ENCODE peak calls at places on chromosomes 12 and 14, in nine cellular contexts. L is thoracic aorta, C is PC-3, W is astrocyte, J is prostate gland, Y is stomach, I is upper lobe of left lung, F is heart left ventricle, X is GM23338. A is an unnamed sample. For H3K4me1, the result is how much of the 10 kb centered on the place peaks cover.

GRCh38 chr12:96053476-96054261 is 18.3 kb upstream of the LTA4H start:
- DNase-seq in X (no peak), J (no peak), I (no peak), W (no peak), Y (no peak), L (no peak), C (no peak), F (no peak), A (no peak)

GRCh38 chr12:124683725-124684124 is 116.3 kb upstream of the NCOR2 start:
- DNase-seq in X (no peak), Y (no peak), C (no peak), W (no peak), L (no peak), F (peak), I (no peak), J (no peak), A (no peak)

GRCh38 chr12:57739914-57740538 is 1.5 kb upstream of the AGAP2 start:
- DNase-seq in I (no peak), Y (no peak), C (no peak), J (no peak), W (no peak), L (no peak), F (no peak), X (no peak), A (no peak)

GRCh38 chr14:101220921-101221510 is 317.5 kb upstream of the RTL1 start:
- DNase-seq in I (no peak), J (no peak), F (no peak), L (no peak), X (no peak), Y (no peak), W (no peak), C (no peak), A (no peak)

GRCh38 chr12:121849660-121850059 is 9.0 kb downstream of the HPD start:
- DNase-seq in I (no peak), F (no peak), J (no peak), C (no peak), W (no peak), X (peak), Y (no peak), L (no peak), A (no peak)

GRCh38 chr12:52045794-52046199 is 5.4 kb upstream of the NR4A1 start:
- DNase-seq in Y (peak), I (peak), L (no peak), J (no peak), C (no peak), F (peak), X (no peak), W (no peak), A (peak)

GRCh38 chr14:22979748-22980392 is 2.5 kb downstream of the AJUBA start:
- DNase-seq in I (no peak), J (no peak), W (no peak), C (no peak), F (no peak), L (no peak), X (no peak), Y (no peak), A (no peak)

GRCh38 chr12:123264642-123265041 is 7.0 kb downstream of the CDK2AP1 start:
- DNase-seq in F (no peak), L (no peak), W (no peak), J (no peak), X (peak), C (no peak), Y (no peak), I (no peak), A (no peak)

GRCh38 chr12:116924558-116925453 is 14.1 kb downstream of the FBXW8 start:
- DNase-seq in L (no peak), I (no peak), F (no peak), C (peak), W (peak), J (no peak), Y (no peak), X (no peak), A (no peak)

GRCh38 chr12:120830052-120830940 is 73.9 kb downstream of the SPPL3 start:
- DNase-seq in C (no peak), X (no peak), J (no peak), L (no peak), I (no peak), W (no peak), Y (no peak), F (no peak), A (no peak)

GRCh38 chr14:102711946-102712345 is 65.3 kb upstream of the TRAF3 start:
- DNase-seq in J (no peak), Y (no peak), X (no peak), C (no peak), F (no peak), W (no peak), I (no peak), L (no peak), A (no peak)

GRCh38 chr14:69346710-69347109 is 51.4 kb downstream of the ERH start:
- DNase-seq in W (no peak), X (peak), Y (peak), L (no peak), F (no peak), C (peak), J (no peak), I (no peak), A (peak)

GRCh38 chr14:68984686-68985085 is 5.6 kb upstream of the ACTN1 start:
- DNase-seq in L (no peak), Y (no peak), F (no peak), I (no peak), W (no peak), C (no peak), X (no peak), J (no peak), A (no peak)

GRCh38 chr12:108307006-108307405 is 32.1 kb downstream of the CMKLR1 start:
- DNase-seq in C (no peak), W (peak), J (no peak), I (no peak), F (no peak), Y (no peak), X (no peak), L (no peak), A (no peak)

GRCh38 chr12:34604631-34605509 is 582.6 kb downstream of the ALG10 start:
- DNase-seq in F (no peak), X (no peak), J (no peak), I (no peak), L (no peak), C (no peak), W (no peak), Y (no peak), A (no peak)

GRCh38 chr12:67531519-67531918 is 117.0 kb upstream of the DYRK2 start:
- DNase-seq in I (no peak), J (no peak), F (no peak), W (peak), C (no peak), Y (no peak), X (no peak), L (no peak), A (no peak)

GRCh38 chr14:44316647-44317432 is 190.2 kb downstream of the FSCB start:
- DNase-seq in W (peak), X (no peak), F (no peak), Y (no peak), J (no peak), L (no peak), I (no peak), C (peak), A (no peak)

GRCh38 chr12:88309546-88309945 is 167.4 kb downstream of the TMTC3 start:
- DNase-seq in L (no peak), F (no peak), C (peak), J (no peak), W (peak), I (no peak), X (no peak), Y (no peak), A (no peak)

GRCh38 chr12:117430246-117430645 is 68.8 kb upstream of the NOS1 start:
- DNase-seq in I (no peak), L (no peak), Y (no peak), C (no peak), X (no peak), J (no peak), F (no peak), W (no peak), A (no peak)

GRCh38 chr14:65015391-65015790 is 28.7 kb downstream of the FNTB start:
- DNase-seq in Y (no peak), F (no peak), I (no peak), W (no peak), L (no peak), J (peak), X (no peak), C (no peak), A (no peak)

GRCh38 chr12:79549531-79550271 is 141.1 kb downstream of the PAWR start:
- DNase-seq in X (no peak), C (no peak), W (peak), J (no peak), L (no peak), F (no peak), I (no peak), Y (no peak), A (no peak)

GRCh38 chr12:51848843-51849735 is 571 bp upstream of the FIGNL2 start:
- DNase-seq in X (peak), C (no peak), W (no peak), F (peak), I (no peak), J (no peak), Y (no peak), L (no peak), A (peak)

GRCh38 chr12:78645956-78646355 is 218.6 kb upstream of the SYT1 start:
- DNase-seq in I (no peak), J (no peak), W (no peak), X (no peak), F (no peak), Y (no peak), L (no peak), C (no peak), A (no peak)

GRCh38 chr14:40204441-40205175 is 772.4 kb upstream of the FBXO33 start:
- DNase-seq in F (no peak), X (peak), W (no peak), C (no peak), I (no peak), L (no peak), Y (no peak), J (no peak), A (no peak)

GRCh38 chr14:21043387-21044105 is 1.4 kb downstream of the RNASE7 start:
- DNase-seq in Y (no peak), J (no peak), L (no peak), W (no peak), F (no peak), X (no peak), C (no peak), I (no peak), A (no peak)

GRCh38 chr12:83265798-83266197 is 579.1 kb downstream of the TMTC2 start:
- DNase-seq in X (no peak), I (no peak), L (no peak), Y (no peak), C (no peak), F (no peak), W (no peak), J (no peak), A (no peak)

GRCh38 chr12:129614221-129614885 is 289.5 kb downstream of the TMEM132D start:
- DNase-seq in X (no peak), L (no peak), F (no peak), I (no peak), J (no peak), W (peak), C (no peak), Y (no peak), A (no peak)

GRCh38 chr12:104581000-104581570 is 124.3 kb downstream of the CHST11 start:
- DNase-seq in Y (no peak), I (no peak), X (no peak), W (no peak), F (no peak), L (no peak), C (no peak), J (no peak), A (no peak)

GRCh38 chr12:104582739-104583138 is 126.0 kb downstream of the CHST11 start:
- DNase-seq in L (no peak), F (no peak), Y (no peak), I (no peak), W (no peak), J (no peak), C (no peak), X (no peak), A (no peak)

GRCh38 chr12:104585448-104586055 is 128.8 kb downstream of the CHST11 start:
- DNase-seq in F (no peak), I (no peak), Y (no peak), W (no peak), X (no peak), L (no peak), C (no peak), J (no peak), A (no peak)

GRCh38 chr12:104586325-104587048 is 129.7 kb downstream of the CHST11 start:
- DNase-seq in Y (no peak), F (no peak), L (no peak), X (no peak), J (peak), I (no peak), C (no peak), W (no peak), A (no peak)

DNA sequence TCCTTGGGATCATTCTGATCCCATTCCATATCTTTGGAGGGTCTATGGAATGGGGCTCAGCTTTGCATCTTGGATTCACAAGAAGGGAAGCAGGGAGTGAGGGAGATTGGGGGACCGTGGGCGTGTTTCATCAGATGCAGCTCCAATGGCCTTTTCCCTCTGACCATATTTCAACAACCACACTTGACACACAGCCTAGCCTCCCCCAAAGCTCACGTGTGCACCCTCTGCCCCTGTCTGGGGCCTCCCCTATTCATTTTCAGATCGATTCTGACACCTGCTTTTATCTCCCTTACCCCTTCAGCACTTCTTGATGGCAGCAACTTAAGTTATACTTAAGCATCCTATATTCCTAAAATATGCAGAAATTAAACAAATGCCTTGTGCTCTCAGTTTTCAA is 126.6 kb downstream of the CHST11 start:
- DNase-seq in X (no peak), L (no peak), Y (no peak), F (no peak), C (no peak), W (no peak), I (no peak), J (no peak), A (no peak)
- H3K4me1 ChIP-seq in X (under half), L (under half), Y (under half), F (under half), C (under half), W (under half), I (under half), J (under half), A (under half)

GRCh38 chr12:89346741-89347324 is 5.5 kb downstream of the DUSP6 start:
- DNase-seq in I (peak), J (no peak), F (peak), X (peak), C (peak), W (peak), L (no peak), Y (no peak), A (no peak)
- H3K4me3 ChIP-seq in I (peak), J (no peak), F (peak), X (peak), C (peak), W (no peak), L (peak), Y (no peak), A (no peak)

GRCh38 chr14:75277796-75278421 is 719 bp upstream of the FOS start:
- DNase-seq in C (no peak), W (no peak), J (no peak), X (no peak), Y (no peak), L (no peak), I (no peak), F (no peak), A (no peak)
- H3K27ac ChIP-seq in C (peak), W (peak), J (peak), X (peak), Y (peak), L (peak), I (peak), F (peak), A (peak)

DNA sequence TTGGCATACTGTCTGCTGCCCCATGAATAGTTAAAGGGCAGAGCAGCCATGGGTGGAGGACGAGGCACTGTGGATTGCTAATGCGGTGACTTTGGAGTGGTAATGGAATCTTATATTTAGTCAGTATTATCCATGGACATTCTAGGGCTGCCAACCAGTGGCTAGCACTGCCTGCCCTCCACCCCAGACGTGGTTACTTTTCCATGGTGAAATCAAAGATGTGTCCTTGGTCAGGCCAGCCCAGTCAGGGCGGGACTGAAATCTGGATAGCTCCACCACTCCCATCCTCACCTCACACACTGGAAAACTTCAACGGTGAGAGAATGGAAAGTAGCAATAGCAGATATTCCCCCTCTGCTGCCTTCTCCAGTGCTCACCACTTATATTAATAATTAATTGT is 2.3 kb downstream of the TTC9 start:
- DNase-seq in X (no peak), W (no peak), L (no peak), I (no peak), F (no peak), Y (no peak), J (no peak), C (no peak), A (no peak)
- H3K4me1 ChIP-seq in X (half or more), W (under half), L (under half), I (under half), F (under half), Y (under half), J (under half), C (under half), A (under half)

DNA sequence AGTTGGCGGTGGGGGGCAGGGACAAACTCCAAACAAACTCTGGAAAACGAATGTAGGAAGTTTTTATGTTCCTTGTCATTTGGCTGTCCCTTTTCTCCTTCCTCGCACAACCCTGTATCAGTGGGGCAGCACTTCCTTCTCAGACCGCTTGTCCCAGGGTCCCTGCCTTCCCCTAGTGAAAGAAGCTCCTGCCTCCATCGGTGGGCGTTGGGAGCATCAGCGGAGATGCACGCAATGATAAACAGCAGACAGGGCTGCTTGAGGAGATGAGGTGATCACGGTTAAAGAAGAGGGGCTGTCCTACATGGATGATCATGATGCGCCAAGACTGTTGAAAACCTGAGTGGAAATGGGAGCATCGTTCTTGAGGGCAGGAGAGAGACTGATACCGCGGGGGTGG is 620 bp downstream of the C1S start:
- DNase-seq in F (no peak), L (no peak), I (no peak), C (no peak), J (no peak), X (peak), W (no peak), Y (no peak), A (no peak)
- H3K4me3 ChIP-seq in F (peak), L (peak), I (peak), C (no peak), J (peak), X (no peak), W (no peak), Y (peak), A (peak)